ENCODE peak calls at places on chromosome 3, in seven cellular contexts. E is fibroblast of lung, P is nephron progenitor cell, Z is AG09319, S is heart left ventricle, U is astrocyte, Y is BJ. N is an unnamed sample.
A peak's percentile ranks its signal among the peaks of the same experiment; 100 is the strongest.

GRCh38 chr3:110318108-110318507 is 753.5 kb upstream of the NECTIN3 start:
- DNase-seq in E (peak; percentile 32), P (no peak), Z (no peak), S (no peak), U (peak; percentile 6), Y (no peak), N (no peak)

GRCh38 chr3:185726254-185726967 is 98.4 kb downstream of the IGF2BP2 start:
- DNase-seq in E (no peak), P (no peak), Z (no peak), S (no peak), U (no peak), Y (no peak), N (no peak)

GRCh38 chr3:50616770-50617095 is 218 bp upstream of the MAPKAPK3 start:
- DNase-seq in E (peak; percentile 75), P (peak; percentile 94), Z (peak; percentile 63), S (peak; percentile 93), U (peak; percentile 54), Y (no peak), N (peak; percentile 92)

GRCh38 chr3:17041009-17041408 is 156.3 kb downstream of the PLCL2 start:
- DNase-seq in E (peak; percentile 42), P (no peak), Z (no peak), S (no peak), U (peak; percentile 20), Y (no peak), N (no peak)

GRCh38 chr3:132253262-132253878 is 63.8 kb upstream of the ACP3 start:
- DNase-seq in E (peak; percentile 53), P (peak; percentile 12), Z (peak; percentile 32), S (no peak), U (peak; percentile 42), Y (no peak), N (no peak)

GRCh38 chr3:137105277-137105977 is 147.6 kb downstream of the IL20RB start:
- DNase-seq in E (peak; percentile 41), P (peak; percentile 42), Z (no peak), S (no peak), U (peak; percentile 34), Y (peak; percentile 8), N (no peak)

GRCh38 chr3:114879059-114880031 is 267.7 kb downstream of the ZBTB20 start:
- DNase-seq in E (peak; percentile 74), P (no peak), Z (no peak), S (no peak), U (peak; percentile 62), Y (peak; percentile 30), N (no peak)

GRCh38 chr3:54760226-54760625 is 167.6 kb downstream of the LRTM1 start:
- DNase-seq in E (peak; percentile 43), P (no peak), Z (no peak), S (no peak), U (no peak), Y (no peak), N (no peak)

GRCh38 chr3:99958177-99958912 is 140.7 kb downstream of the CMSS1 start:
- DNase-seq in E (no peak), P (no peak), Z (no peak), S (no peak), U (no peak), Y (no peak), N (no peak)

GRCh38 chr3:37130984-37131975 is 43.1 kb downstream of the LRRFIP2 start:
- DNase-seq in E (no peak), P (no peak), Z (no peak), S (no peak), U (no peak), Y (no peak), N (no peak)

GRCh38 chr3:192892981-192893827 is 24.5 kb downstream of the MB21D2 start:
- DNase-seq in E (peak; percentile 98), P (peak; percentile 19), Z (no peak), S (peak; percentile 40), U (peak; percentile 98), Y (no peak), N (peak; percentile 50)

GRCh38 chr3:12420393-12420792 is 63.9 kb upstream of the TSEN2 start:
- DNase-seq in E (peak; percentile 12), P (no peak), Z (no peak), S (no peak), U (no peak), Y (no peak), N (no peak)

GRCh38 chr3:40973141-40973540 is 226.2 kb upstream of the CTNNB1 start:
- DNase-seq in E (no peak), P (no peak), Z (no peak), S (no peak), U (no peak), Y (no peak), N (no peak)

GRCh38 chr3:116064646-116065045 is 380.6 kb downstream of the LSAMP start:
- DNase-seq in E (peak; percentile 59), P (no peak), Z (no peak), S (no peak), U (peak; percentile 46), Y (no peak), N (no peak)

GRCh38 chr3:188231454-188231853 is 77.5 kb downstream of the LPP start:
- DNase-seq in E (no peak), P (no peak), Z (no peak), S (no peak), U (no peak), Y (no peak), N (peak; percentile 45)

GRCh38 chr3:190205739-190206138 is 85.0 kb upstream of the P3H2 start:
- DNase-seq in E (peak; percentile 81), P (no peak), Z (peak; percentile 5), S (no peak), U (peak; percentile 76), Y (no peak), N (no peak)

GRCh38 chr3:82802501-82802900 is 1041.1 kb upstream of the GBE1 start:
- DNase-seq in E (no peak), P (no peak), Z (no peak), S (no peak), U (no peak), Y (no peak), N (no peak)

GRCh38 chr3:64451283-64452012 is 226.2 kb upstream of the PRICKLE2 start:
- DNase-seq in E (no peak), P (no peak), Z (no peak), S (no peak), U (no peak), Y (no peak), N (no peak)

DNA sequence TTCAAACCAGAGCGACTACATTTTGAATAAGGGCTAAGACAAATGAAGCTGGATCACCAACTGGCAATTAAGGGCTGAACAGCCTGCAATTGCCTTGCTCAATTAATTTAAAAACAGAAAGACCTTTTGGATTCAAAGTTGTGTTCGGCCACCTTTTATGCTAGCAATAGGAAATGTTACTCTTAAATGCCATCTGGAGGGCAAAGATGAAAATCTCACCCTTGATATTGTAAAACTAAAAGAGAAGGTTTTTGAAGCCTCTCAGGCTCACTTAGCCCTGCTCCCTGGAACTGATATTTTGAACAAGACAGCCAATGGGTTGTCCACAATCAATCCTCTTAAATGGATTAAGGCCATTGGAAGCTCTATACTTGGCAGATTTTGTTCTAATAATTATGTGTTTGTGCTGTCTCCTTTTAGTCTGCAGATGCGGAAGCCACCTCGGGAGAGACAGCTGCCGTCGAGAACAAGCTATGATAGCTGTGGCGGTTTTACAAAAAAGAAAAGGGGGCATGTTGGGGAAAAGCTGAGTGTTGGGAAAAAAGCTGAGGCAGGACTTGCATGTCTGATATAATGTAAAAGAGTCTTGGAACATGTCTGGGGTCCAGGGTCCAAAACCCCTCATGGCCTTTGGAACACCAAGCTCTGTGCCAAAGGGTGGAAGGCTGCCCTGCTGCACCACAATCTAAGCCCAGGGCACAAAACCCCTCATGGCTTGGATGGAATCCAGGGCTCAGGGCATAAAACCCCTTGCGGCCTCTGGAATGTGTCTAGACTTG is 44.4 kb downstream of the ACAD9 start:
- DNase-seq in E (no peak), P (no peak), Z (no peak), S (no peak), U (no peak), Y (no peak), N (no peak)
- TF ChIP-seq CTCF in E (no peak), P (no peak), Z (no peak), S (no peak), U (no peak), Y (no peak), N (no peak)

DNA sequence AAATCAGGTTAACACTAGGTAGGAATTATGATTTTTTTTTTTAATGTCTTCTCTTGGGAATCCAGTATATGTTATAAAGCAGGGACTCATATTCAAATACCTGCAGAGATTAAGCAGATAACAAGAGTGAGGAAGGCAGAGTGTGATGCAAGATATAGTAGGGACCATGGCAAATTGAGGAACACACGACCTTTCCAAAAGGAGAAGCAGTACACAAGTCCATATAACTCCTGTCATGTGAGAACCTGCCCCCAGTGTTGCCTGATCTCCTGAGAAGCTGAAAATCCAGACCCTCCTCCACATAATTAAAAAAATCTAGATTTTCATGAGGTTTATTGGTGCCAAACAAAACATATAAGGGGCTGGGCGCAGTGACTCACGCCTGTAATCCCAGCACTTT is 3.6 kb downstream of the RFC4 start:
- DNase-seq in E (no peak), P (no peak), Z (no peak), S (no peak), U (no peak), Y (no peak), N (no peak)
- TF ChIP-seq CTCF in E (no peak), P (no peak), Z (no peak), S (no peak), U (no peak), Y (no peak), N (no peak)

GRCh38 chr3:134795776-134796312 is 784 bp downstream of the EPHB1 start:
- DNase-seq in E (peak; percentile 48), P (peak; percentile 55), Z (no peak), S (no peak), U (peak; percentile 33), Y (no peak), N (no peak)
- TF ChIP-seq CTCF in E (no peak), P (no peak), Z (peak; percentile 4), S (no peak), U (no peak), Y (peak; percentile 11), N (no peak)

GRCh38 chr3:142000341-142000870 is 124.0 kb downstream of the ATP1B3 start:
- DNase-seq in E (peak; percentile 50), P (no peak), Z (no peak), S (no peak), U (peak; percentile 39), Y (no peak), N (no peak)

GRCh38 chr3:142003291-142003690 is 126.8 kb downstream of the ATP1B3 start:
- DNase-seq in E (no peak), P (no peak), Z (no peak), S (no peak), U (no peak), Y (no peak), N (no peak)

GRCh38 chr3:141994856-141995255 is 118.4 kb downstream of the ATP1B3 start:
- DNase-seq in E (no peak), P (no peak), Z (no peak), S (no peak), U (no peak), Y (no peak), N (no peak)

GRCh38 chr3:141996437-141996836 is 120.0 kb downstream of the ATP1B3 start:
- DNase-seq in E (peak; percentile 19), P (no peak), Z (no peak), S (no peak), U (no peak), Y (no peak), N (no peak)

DNA sequence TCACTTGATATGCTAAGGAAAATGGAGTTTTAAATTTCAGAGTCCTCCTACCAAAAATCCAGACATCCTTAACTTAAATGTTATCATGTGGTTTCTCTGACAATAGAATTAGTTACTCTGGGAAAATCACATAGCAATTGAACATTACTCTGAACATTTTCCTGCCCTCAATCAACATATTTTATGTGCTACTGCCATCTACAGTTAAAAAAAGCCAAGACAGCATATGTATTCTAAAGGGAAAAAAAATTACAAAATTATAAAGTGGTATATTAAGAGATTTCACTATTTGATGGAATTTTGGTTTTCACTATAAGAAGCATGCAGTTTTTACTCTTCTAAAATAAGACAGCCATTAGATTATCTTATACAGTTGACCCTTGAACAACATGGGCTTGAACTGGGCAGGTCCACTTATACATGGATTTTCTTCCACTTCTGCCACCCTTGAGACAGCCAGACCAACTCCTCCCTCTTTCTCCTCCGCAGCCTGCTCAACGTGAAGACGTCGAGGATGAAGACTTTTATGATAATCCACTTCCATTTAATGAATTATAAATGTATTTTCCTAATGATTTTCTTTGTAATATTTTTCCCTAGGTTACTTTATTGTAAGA is 122.3 kb downstream of the ATP1B3 start:
- DNase-seq in E (peak; percentile 9), P (no peak), Z (no peak), S (no peak), U (no peak), Y (no peak), N (no peak)
- TF ChIP-seq CTCF in E (peak; percentile 4), P (no peak), Z (peak; percentile 47), S (peak; percentile 24), U (peak; percentile 40), Y (peak; percentile 34), N (no peak)